ENCODE peak calls at places on chromosome 15, in eight cellular contexts. H, E, U, Q, K, V, N and X are unnamed samples.

GRCh38 chr15:40313531-40314398 is 6.0 kb upstream of the PLCB2 start:
- DNase-seq in H (peak), E (no peak), U (no peak), Q (no peak), K (no peak), V (peak), N (no peak), X (no peak)

GRCh38 chr15:101318810-101319200 is 23.8 kb upstream of the SNRPA1 start:
- DNase-seq in H (no peak), E (no peak), U (no peak), Q (no peak), K (no peak), V (no peak), N (no peak), X (no peak)

GRCh38 chr15:48777645-48778337 is 33.1 kb downstream of the CEP152 start:
- DNase-seq in H (no peak), E (no peak), U (no peak), Q (no peak), K (no peak), V (no peak), N (no peak), X (no peak)

GRCh38 chr15:78708713-78709112 is 67.7 kb upstream of the CHRNB4 start:
- DNase-seq in H (no peak), E (no peak), U (no peak), Q (no peak), K (no peak), V (no peak), N (no peak), X (no peak)

GRCh38 chr15:90647326-90647725 is 69.8 kb upstream of the BLM start:
- DNase-seq in H (no peak), E (no peak), U (no peak), Q (no peak), K (no peak), V (no peak), N (no peak), X (no peak)

GRCh38 chr15:33215941-33216872 is 21.7 kb upstream of the FMN1 start:
- DNase-seq in H (peak), E (peak), U (no peak), Q (no peak), K (no peak), V (peak), N (no peak), X (no peak)

GRCh38 chr15:84734794-84735479 is 13.5 kb upstream of the ZNF592 start:
- DNase-seq in H (peak), E (peak), U (no peak), Q (peak), K (peak), V (peak), N (no peak), X (no peak)

GRCh38 chr15:100770781-100771584 is 108.6 kb upstream of the ALDH1A3 start:
- DNase-seq in H (no peak), E (no peak), U (no peak), Q (no peak), K (no peak), V (no peak), N (no peak), X (no peak)

GRCh38 chr15:40054746-40055575 is 16.0 kb upstream of the SRP14 start:
- DNase-seq in H (peak), E (no peak), U (no peak), Q (no peak), K (no peak), V (peak), N (no peak), X (no peak)

GRCh38 chr15:57236561-57237281 is 139.6 kb upstream of the CGNL1 start:
- DNase-seq in H (no peak), E (no peak), U (no peak), Q (no peak), K (no peak), V (no peak), N (no peak), X (no peak)

GRCh38 chr15:92845109-92845508 is 55.0 kb upstream of the CHD2 start:
- DNase-seq in H (peak), E (no peak), U (no peak), Q (no peak), K (no peak), V (no peak), N (no peak), X (no peak)

GRCh38 chr15:91472316-91472756 is 372.3 kb downstream of the SV2B start:
- DNase-seq in H (no peak), E (no peak), U (no peak), Q (no peak), K (no peak), V (no peak), N (no peak), X (no peak)

GRCh38 chr15:29822100-29822684 is at the start of gene TJP1:
- DNase-seq in H (peak), E (peak), U (peak), Q (no peak), K (no peak), V (peak), N (peak), X (no peak)

GRCh38 chr15:57570994-57571393 is 20.7 kb upstream of the MYZAP start:
- DNase-seq in H (peak), E (no peak), U (no peak), Q (no peak), K (no peak), V (peak), N (no peak), X (no peak)

GRCh38 chr15:31758126-31758525 is 272.2 kb upstream of the CHRNA7 start:
- DNase-seq in H (peak), E (peak), U (peak), Q (no peak), K (no peak), V (peak), N (no peak), X (no peak)

GRCh38 chr15:75198560-75199346 is 2.9 kb upstream of the C15orf39 start:
- DNase-seq in H (peak), E (peak), U (no peak), Q (no peak), K (no peak), V (peak), N (no peak), X (no peak)

GRCh38 chr15:40333922-40334492 is 6.7 kb downstream of the CCDC9B start:
- DNase-seq in H (no peak), E (no peak), U (no peak), Q (no peak), K (no peak), V (peak), N (peak), X (no peak)

GRCh38 chr15:71581406-71581930 is 228.9 kb upstream of the NR2E3 start:
- DNase-seq in H (no peak), E (no peak), U (no peak), Q (no peak), K (no peak), V (no peak), N (no peak), X (no peak)

GRCh38 chr15:87167055-87167454 is 1087.4 kb downstream of the AGBL1 start:
- DNase-seq in H (no peak), E (no peak), U (no peak), Q (no peak), K (no peak), V (peak), N (no peak), X (no peak)

GRCh38 chr15:40380636-40381035 is 1.9 kb upstream of the KNSTRN start:
- DNase-seq in H (no peak), E (no peak), U (no peak), Q (no peak), K (no peak), V (no peak), N (no peak), X (no peak)

GRCh38 chr15:74610302-74610951 is 5.2 kb upstream of the CLK3 start:
- DNase-seq in H (no peak), E (no peak), U (no peak), Q (no peak), K (no peak), V (no peak), N (peak), X (no peak)

GRCh38 chr15:48721061-48721810 is 75.7 kb upstream of the FBN1 start:
- DNase-seq in H (no peak), E (no peak), U (no peak), Q (no peak), K (no peak), V (no peak), N (no peak), X (no peak)

GRCh38 chr15:29312387-29312786 is 42.8 kb upstream of the NSMCE3 start:
- DNase-seq in H (no peak), E (no peak), U (no peak), Q (no peak), K (no peak), V (no peak), N (no peak), X (no peak)

GRCh38 chr15:67601008-67601620 is 58.6 kb downstream of the MAP2K5 start:
- DNase-seq in H (no peak), E (no peak), U (no peak), Q (no peak), K (no peak), V (no peak), N (no peak), X (no peak)

GRCh38 chr15:100926258-100926657 is 7.1 kb downstream of the LRRK1 start:
- DNase-seq in H (no peak), E (no peak), U (no peak), Q (no peak), K (no peak), V (no peak), N (no peak), X (no peak)

GRCh38 chr15:99106417-99107220 is 1.7 kb downstream of the SYNM start:
- DNase-seq in H (no peak), E (no peak), U (no peak), Q (no peak), K (no peak), V (no peak), N (no peak), X (no peak)

GRCh38 chr15:47718474-47719440 is 1.5 kb downstream of the SEMA6D start:
- DNase-seq in H (no peak), E (no peak), U (peak), Q (no peak), K (no peak), V (peak), N (peak), X (no peak)

GRCh38 chr15:61367953-61368352 is 138.9 kb upstream of the RORA start:
- DNase-seq in H (no peak), E (no peak), U (no peak), Q (no peak), K (no peak), V (no peak), N (no peak), X (no peak)

GRCh38 chr15:31339558-31339895 is 12.9 kb downstream of the KLF13 start:
- DNase-seq in H (no peak), E (no peak), U (no peak), Q (no peak), K (no peak), V (no peak), N (no peak), X (no peak)

GRCh38 chr15:89379818-89380217 is 45.2 kb upstream of the POLG start:
- DNase-seq in H (no peak), E (no peak), U (no peak), Q (no peak), K (no peak), V (no peak), N (no peak), X (no peak)

GRCh38 chr15:57438166-57438565 is 61.9 kb downstream of the CGNL1 start:
- DNase-seq in H (no peak), E (no peak), U (no peak), Q (no peak), K (no peak), V (no peak), N (no peak), X (no peak)

GRCh38 chr15:83379574-83379973 is 67.6 kb upstream of the SH3GL3 start:
- DNase-seq in H (peak), E (peak), U (no peak), Q (no peak), K (no peak), V (peak), N (no peak), X (no peak)

GRCh38 chr15:60536314-60536713 is 57.4 kb upstream of the ICE2 start:
- DNase-seq in H (no peak), E (no peak), U (no peak), Q (no peak), K (no peak), V (no peak), N (no peak), X (no peak)

GRCh38 chr15:100704281-100705055 is 102.1 kb downstream of the ASB7 start:
- DNase-seq in H (peak), E (no peak), U (no peak), Q (no peak), K (no peak), V (peak), N (no peak), X (no peak)

GRCh38 chr15:89442155-89442554 is 54.2 kb downstream of the RHCG start:
- DNase-seq in H (no peak), E (no peak), U (no peak), Q (no peak), K (no peak), V (no peak), N (no peak), X (no peak)

GRCh38 chr15:57150066-57150865 is 226.0 kb upstream of the CGNL1 start:
- DNase-seq in H (no peak), E (no peak), U (no peak), Q (no peak), K (no peak), V (no peak), N (no peak), X (no peak)